ENCODE peak calls at places on chromosomes 12 and 14, in five cellular contexts. S, U, D, I and K are unnamed samples. For H3K4me1, the result is how much of the 10 kb centered on the place peaks cover.

GRCh38 chr12:70031046-70031445 is 206.0 kb downstream of the MYRFL start:
- DNase-seq in I (no peak), D (no peak), S (no peak), U (no peak), K (no peak)

GRCh38 chr14:93732524-93732923 is 55.8 kb downstream of the PRIMA1 start:
- DNase-seq in U (no peak), D (no peak), I (no peak), S (no peak), K (no peak)

GRCh38 chr14:37594916-37595808 is at the start of the genes FOXA1 and TTC6:
- DNase-seq in S (peak), I (peak), D (no peak), U (no peak), K (peak)

GRCh38 chr14:98897605-98898309 is 374.2 kb downstream of the BCL11B start:
- DNase-seq in U (no peak), S (no peak), I (no peak), D (no peak), K (no peak)

GRCh38 chr14:65462411-65462810 is 49.9 kb downstream of the FUT8 start:
- DNase-seq in S (no peak), D (no peak), U (no peak), I (peak), K (no peak)

GRCh38 chr12:120402217-120402616 is 33.3 kb upstream of the MSI1 start:
- DNase-seq in S (peak), U (no peak), D (no peak), I (no peak), K (no peak)

GRCh38 chr12:119594772-119595445 is 1.3 kb downstream of the TMEM233 start:
- DNase-seq in D (no peak), S (peak), I (no peak), U (no peak), K (peak)

GRCh38 chr14:99062772-99063418 is 209.1 kb downstream of the BCL11B start:
- DNase-seq in S (no peak), U (no peak), I (no peak), D (no peak), K (no peak)

GRCh38 chr14:41830679-41831078 is 224.0 kb downstream of the LRFN5 start:
- DNase-seq in S (no peak), U (no peak), D (no peak), I (peak), K (peak)

GRCh38 chr12:10223208-10223607 is 10.5 kb downstream of the GABARAPL1 start:
- DNase-seq in I (no peak), D (no peak), S (no peak), U (no peak), K (no peak)

GRCh38 chr12:27571463-27571862 is 47.5 kb downstream of the PPFIBP1 start:
- DNase-seq in U (no peak), I (peak), S (no peak), D (no peak), K (no peak)

GRCh38 chr12:2311001-2311778 is 258.4 kb downstream of the CACNA1C start:
- DNase-seq in U (no peak), D (no peak), S (no peak), I (peak), K (no peak)

GRCh38 chr12:12384601-12385321 is 27.9 kb downstream of the BORCS5 start:
- DNase-seq in D (no peak), I (no peak), S (peak), U (peak), K (peak)

GRCh38 chr12:127383281-127383680 is 883.7 kb upstream of the TMEM132C start:
- DNase-seq in S (no peak), U (no peak), D (no peak), I (no peak), K (no peak)

GRCh38 chr12:15858348-15858747 is 23.8 kb upstream of the STRAP start:
- DNase-seq in S (peak), I (no peak), U (no peak), D (no peak), K (no peak)

GRCh38 chr12:8483081-8483479 is 27.3 kb downstream of the CLEC6A start:
- DNase-seq in U (no peak), I (no peak), S (peak), D (no peak), K (no peak)

GRCh38 chr14:55752580-55753365 is 172.8 kb downstream of the KTN1 start:
- DNase-seq in S (no peak), D (no peak), I (peak), U (no peak), K (no peak)

GRCh38 chr12:120230326-120230973 is 29.5 kb upstream of the RPLP0 start:
- DNase-seq in I (peak), D (peak), S (peak), U (no peak), K (peak)

GRCh38 chr14:99572173-99572999 is 31.6 kb downstream of the CCDC85C start:
- DNase-seq in U (no peak), I (no peak), D (no peak), S (peak), K (peak)

GRCh38 chr14:23608454-23608853 is 27.7 kb upstream of the DHRS2 start:
- DNase-seq in I (no peak), U (no peak), D (no peak), S (no peak), K (no peak)

GRCh38 chr12:69688021-69688420 is 11.1 kb downstream of the BEST3 start:
- DNase-seq in D (no peak), I (peak), U (no peak), S (peak), K (no peak)

GRCh38 chr12:65881348-65881961 is 57.2 kb downstream of the HMGA2 start:
- DNase-seq in U (no peak), I (peak), S (no peak), D (peak), K (no peak)

GRCh38 chr14:51208982-51209381 is 31.1 kb upstream of the TMX1 start:
- DNase-seq in S (no peak), I (no peak), U (no peak), D (no peak), K (no peak)

GRCh38 chr14:55129086-55129427 is at the start of gene LGALS3:
- DNase-seq in D (peak), I (peak), U (peak), S (peak), K (peak)

GRCh38 chr12:79250955-79251354 is 386.4 kb downstream of the SYT1 start:
- DNase-seq in U (no peak), D (no peak), I (peak), S (no peak), K (no peak)

GRCh38 chr14:24172871-24173281 is 996 bp downstream of the REC8 start:
- DNase-seq in D (no peak), U (no peak), S (no peak), I (no peak), K (no peak)

GRCh38 chr12:81080431-81080983 is 2.6 kb downstream of the ACSS3 start:
- DNase-seq in S (no peak), D (no peak), U (no peak), I (peak), K (no peak)

GRCh38 chr12:69196302-69197288 is 42.8 kb upstream of the CPSF6 start:
- DNase-seq in U (no peak), I (peak), D (no peak), S (no peak), K (peak)

GRCh38 chr14:92832137-92832700 is 38.1 kb downstream of the GOLGA5 start:
- DNase-seq in I (no peak), D (no peak), S (no peak), U (no peak), K (no peak)

GRCh38 chr12:55972045-55972843 is 1.6 kb upstream of the RAB5B start:
- DNase-seq in I (peak), U (no peak), D (no peak), S (no peak), K (no peak)

GRCh38 chr12:90076851-90077319 is 368.2 kb upstream of the ATP2B1 start:
- DNase-seq in I (no peak), U (no peak), S (peak), D (no peak), K (no peak)

GRCh38 chr12:93618891-93619410 is 46.5 kb downstream of the SOCS2 start:
- DNase-seq in S (no peak), I (no peak), D (no peak), U (no peak), K (no peak)

GRCh38 chr12:49827351-49828099 is 688 bp downstream of the NCKAP5L start:
- DNase-seq in S (peak), D (no peak), U (peak), I (peak), K (peak)

GRCh38 chr14:70567791-70568190 is 32.7 kb downstream of the MED6 start:
- DNase-seq in S (peak), D (no peak), I (peak), U (no peak), K (peak)

GRCh38 chr14:22820731-22821130 is 5.5 kb upstream of the SLC7A7 start:
- DNase-seq in D (no peak), U (no peak), I (no peak), S (no peak), K (no peak)

GRCh38 chr12:31859232-31859977 is 99.8 kb upstream of the RESF1 start:
- DNase-seq in D (no peak), U (no peak), S (no peak), I (no peak), K (no peak)

GRCh38 chr14:64187331-64187730 is 106.8 kb downstream of the ESR2 start:
- DNase-seq in I (no peak), S (no peak), D (no peak), U (no peak), K (no peak)

GRCh38 chr14:55832974-55833373 is 253.0 kb downstream of the KTN1 start:
- DNase-seq in S (no peak), U (no peak), I (no peak), D (no peak), K (no peak)

GRCh38 chr12:104182144-104182543 is 33.4 kb upstream of the TXNRD1 start:
- DNase-seq in I (peak), S (no peak), U (no peak), D (peak), K (peak)
- H3K4me1 ChIP-seq in I (under half), S (under half), U (under half), D (under half), K (under half)

DNA sequence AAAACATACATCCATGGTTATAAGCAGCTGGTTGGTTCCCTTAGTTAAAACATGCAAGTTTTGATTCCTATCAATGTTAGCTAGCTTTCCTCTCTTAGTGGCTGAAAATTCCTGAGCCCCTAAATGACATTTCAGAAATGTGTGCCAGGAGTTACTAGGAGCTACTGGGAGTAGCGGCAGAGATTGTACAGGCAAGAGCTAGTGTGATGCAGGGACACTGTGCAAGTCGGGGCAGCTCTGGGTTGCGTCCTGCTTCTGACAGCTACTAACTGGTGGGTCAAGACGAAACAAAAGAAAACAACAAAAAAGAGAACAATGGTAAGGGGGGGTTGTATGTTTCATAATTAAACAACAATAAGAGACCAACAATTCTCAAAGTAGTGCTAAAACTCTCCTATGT is 35.4 kb downstream of the LRIG3 start:
- DNase-seq in S (peak), D (no peak), U (no peak), I (no peak), K (no peak)
- H3K27ac ChIP-seq in S (peak), D (no peak), U (no peak), I (no peak), K (no peak)

DNA sequence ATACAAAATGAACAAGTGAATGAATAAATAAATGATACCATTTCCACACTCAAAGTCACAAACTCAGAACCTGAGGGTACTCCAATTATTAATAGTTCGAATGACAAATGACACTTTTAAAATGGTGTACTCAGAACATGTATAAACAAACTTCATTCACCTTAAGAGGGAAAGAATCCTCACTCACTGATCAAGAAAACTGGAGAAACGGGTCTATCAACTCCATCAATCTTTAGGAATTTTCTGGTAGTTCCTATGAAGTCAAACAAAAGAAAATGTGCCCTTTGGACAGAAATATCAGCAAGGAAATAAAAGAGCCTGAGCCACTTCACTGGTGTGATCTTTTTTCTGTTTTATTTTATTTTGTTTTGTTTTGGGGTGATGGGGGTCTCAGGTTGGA is 5.2 kb upstream of the NRDE2 start:
- DNase-seq in I (no peak), S (no peak), D (no peak), U (no peak), K (no peak)
- H3K4me1 ChIP-seq in I (under half), S (under half), D (under half), U (under half), K (under half)

DNA sequence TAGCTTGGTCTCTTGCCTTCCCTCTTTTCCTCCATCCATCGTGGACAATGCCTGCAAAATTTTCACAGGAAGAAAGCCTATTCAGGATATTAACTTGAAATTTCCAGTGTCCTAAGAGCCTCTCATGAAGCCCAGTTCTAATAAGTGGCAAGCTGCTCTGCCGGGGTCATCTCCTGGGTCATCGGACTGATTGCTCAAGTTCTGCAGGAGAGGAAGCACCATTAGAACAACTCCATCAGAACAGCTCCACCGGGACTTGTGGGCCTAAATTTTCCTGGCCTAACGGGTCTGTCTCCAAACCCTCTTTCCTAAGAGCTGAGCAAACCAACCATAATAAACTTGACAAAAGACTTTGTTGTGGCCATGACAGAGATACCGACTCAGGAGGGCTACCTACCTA is 13.9 kb downstream of the ERG28 start:
- DNase-seq in U (no peak), S (no peak), I (no peak), D (no peak), K (no peak)
- H3K27ac ChIP-seq in U (no peak), S (no peak), I (peak), D (no peak), K (no peak)

GRCh38 chr14:105026033-105026785 is 5.3 kb upstream of the CDCA4 start:
- DNase-seq in D (no peak), S (no peak), U (no peak), I (peak), K (no peak)
- H3K4me1 ChIP-seq in D (under half), S (under half), U (under half), I (under half), K (under half)

GRCh38 chr14:60946773-60947172 is 34.1 kb downstream of the TRMT5 start:
- DNase-seq in D (no peak), S (no peak), U (no peak), I (no peak), K (no peak)

GRCh38 chr14:60945984-60946383 is 34.9 kb downstream of the TRMT5 start:
- DNase-seq in U (no peak), D (no peak), S (no peak), I (peak), K (no peak)

GRCh38 chr14:60944206-60944605 is 36.7 kb downstream of the TRMT5 start:
- DNase-seq in S (peak), U (no peak), D (no peak), I (no peak), K (no peak)
- H3K27ac ChIP-seq in S (no peak), U (no peak), D (no peak), I (peak), K (no peak)

DNA sequence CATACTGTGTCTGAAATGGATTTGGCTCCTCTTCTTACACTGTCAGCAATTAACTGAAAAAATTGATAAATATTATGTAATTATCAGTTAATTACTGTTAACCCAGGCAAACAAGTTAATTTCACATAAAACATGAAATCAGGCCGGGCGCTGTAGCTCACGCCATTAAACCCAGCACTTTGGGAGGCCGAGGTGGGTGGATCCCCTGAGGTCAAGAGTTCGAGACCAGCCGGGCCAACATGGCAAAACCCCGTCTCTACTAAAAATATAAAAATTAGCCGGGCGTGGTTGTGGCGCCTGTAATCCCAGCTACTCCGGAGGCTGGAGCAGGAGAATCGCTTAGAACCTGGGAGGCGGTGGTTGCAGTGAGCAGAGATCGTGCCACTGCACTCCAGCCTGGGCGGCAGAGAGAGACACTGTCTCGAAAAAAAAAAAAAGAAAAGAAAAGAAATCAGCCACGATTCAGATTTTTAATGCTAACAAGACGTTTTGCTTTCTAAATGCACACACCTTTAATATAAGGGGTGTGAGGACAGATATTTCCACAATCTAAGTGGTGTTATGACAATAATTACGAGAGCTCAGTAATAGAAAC is 473 bp upstream of the TMEM19 start:
- DNase-seq in I (no peak), D (no peak), S (no peak), U (no peak), K (peak)
- H3K4me1 ChIP-seq in I (under half), D (under half), S (under half), U (under half), K (under half)

GRCh38 chr12:112535637-112536366 is 117.1 kb downstream of the PTPN11 start:
- DNase-seq in D (no peak), I (no peak), U (no peak), S (no peak), K (no peak)
- H3K27ac ChIP-seq in D (no peak), I (no peak), U (no peak), S (no peak), K (no peak)

GRCh38 chr12:96213869-96214268 is 19.7 kb downstream of the ELK3 start:
- DNase-seq in D (peak), I (no peak), U (no peak), S (no peak), K (no peak)
- H3K4me1 ChIP-seq in D (under half), I (under half), U (half or more), S (under half), K (under half)

GRCh38 chr14:89357655-89358297 is 59.3 kb downstream of the FOXN3 start:
- DNase-seq in I (no peak), S (no peak), D (no peak), U (no peak), K (peak)
- H3K27ac ChIP-seq in I (no peak), S (no peak), D (no peak), U (no peak), K (no peak)